ENCODE peak calls at places on chromosomes 5 and 9, in four cellular contexts. U is progenitor cell of endocrine pancreas, B is lower lobe of right lung, Z is HFF-Myc. F is an unnamed sample.

GRCh38 chr5:156411-157072 is 34.8 kb upstream of the LRRC14B start:
- DNase-seq in Z (no peak), B (no peak), U (no peak), F (no peak)

GRCh38 chr5:111737716-111738115 is 19.3 kb downstream of the NREP start:
- DNase-seq in Z (no peak), U (no peak), B (no peak), F (no peak)

GRCh38 chr5:158084292-158084691 is 225.3 kb upstream of the CLINT1 start:
- DNase-seq in U (no peak), B (no peak), Z (peak; percentile 27), F (no peak)

GRCh38 chr9:119370816-119371215 is 1.6 kb upstream of the BRINP1 start:
- DNase-seq in U (peak; percentile 70), Z (peak; percentile 2), B (no peak), F (peak; percentile 75)

GRCh38 chr9:108290839-108291585 is 564.8 kb downstream of the ACTL7B start:
- DNase-seq in Z (peak; percentile 94), B (no peak), U (no peak), F (no peak)

GRCh38 chr5:96175090-96175489 is 213.4 kb upstream of the ELL2 start:
- DNase-seq in Z (no peak), B (no peak), U (no peak), F (no peak)

GRCh38 chr9:91896513-91897121 is 53.4 kb downstream of the ROR2 start:
- DNase-seq in Z (no peak), U (no peak), B (no peak), F (no peak)

GRCh38 chr9:34651286-34651685 is 699 bp upstream of the IL11RA start:
- DNase-seq in U (no peak), B (no peak), Z (no peak), F (no peak)

GRCh38 chr9:77391834-77392233 is 214.5 kb downstream of the VPS13A start:
- DNase-seq in U (no peak), Z (no peak), B (no peak), F (no peak)

GRCh38 chr5:91091471-91092234 is 291.5 kb downstream of the ARRDC3 start:
- DNase-seq in Z (no peak), U (no peak), B (no peak), F (no peak)

GRCh38 chr5:178241259-178241658 is 8.7 kb upstream of the PHYKPL start:
- DNase-seq in U (no peak), B (peak; percentile 68), Z (no peak), F (no peak)

GRCh38 chr5:167982-168660 is 23.2 kb upstream of the LRRC14B start:
- DNase-seq in B (no peak), U (no peak), Z (peak; percentile 98), F (no peak)

GRCh38 chr9:81380960-81381359 is 308.4 kb downstream of the TLE1 start:
- DNase-seq in U (no peak), Z (no peak), B (no peak), F (no peak)

GRCh38 chr5:163727028-163727427 is 221.6 kb downstream of the MAT2B start:
- DNase-seq in Z (no peak), B (no peak), U (no peak), F (no peak)

GRCh38 chr5:13976867-13977479 is 32.5 kb upstream of the DNAH5 start:
- DNase-seq in U (no peak), B (no peak), Z (peak; percentile 22), F (peak; percentile 17)

GRCh38 chr9:107177857-107178256 is 105.2 kb upstream of the RAD23B start:
- DNase-seq in B (no peak), Z (no peak), U (no peak), F (no peak)

GRCh38 chr5:26761040-26761439 is 277.3 kb downstream of the CDH9 start:
- DNase-seq in Z (no peak), B (no peak), U (no peak), F (no peak)

GRCh38 chr5:148205044-148205813 is 2.4 kb downstream of the SPINK6 start:
- DNase-seq in B (no peak), U (no peak), Z (no peak), F (no peak)

GRCh38 chr5:176389114-176389768 is 690 bp downstream of the HIGD2A start:
- DNase-seq in B (no peak), U (no peak), Z (no peak), F (no peak)

GRCh38 chr9:109094268-109094667 is 25.5 kb downstream of the TMEM245 start:
- DNase-seq in U (no peak), B (no peak), Z (no peak), F (no peak)

GRCh38 chr5:179819296-179820126 is 1.2 kb upstream of the SQSTM1 start:
- DNase-seq in B (peak; percentile 83), U (no peak), Z (no peak), F (no peak)

GRCh38 chr5:142758803-142759145 is 11.4 kb upstream of the ARHGAP26 start:
- DNase-seq in Z (no peak), B (no peak), U (no peak), F (no peak)

GRCh38 chr5:135953850-135954249 is 933 bp downstream of the LECT2 start:
- DNase-seq in B (no peak), Z (no peak), U (no peak), F (no peak)

GRCh38 chr5:149667827-149668122 is 62.3 kb upstream of the PPARGC1B start:
- DNase-seq in B (no peak), Z (no peak), U (no peak), F (no peak)
- TF ChIP-seq CTCF in B (no peak), Z (no peak), U (no peak), F (peak; percentile 18)

GRCh38 chr5:125316386-125316785 is 569.9 kb upstream of the ZNF608 start:
- DNase-seq in Z (no peak), B (no peak), U (no peak), F (no peak)
- TF ChIP-seq CTCF in Z (no peak), B (no peak), U (no peak), F (no peak)

DNA sequence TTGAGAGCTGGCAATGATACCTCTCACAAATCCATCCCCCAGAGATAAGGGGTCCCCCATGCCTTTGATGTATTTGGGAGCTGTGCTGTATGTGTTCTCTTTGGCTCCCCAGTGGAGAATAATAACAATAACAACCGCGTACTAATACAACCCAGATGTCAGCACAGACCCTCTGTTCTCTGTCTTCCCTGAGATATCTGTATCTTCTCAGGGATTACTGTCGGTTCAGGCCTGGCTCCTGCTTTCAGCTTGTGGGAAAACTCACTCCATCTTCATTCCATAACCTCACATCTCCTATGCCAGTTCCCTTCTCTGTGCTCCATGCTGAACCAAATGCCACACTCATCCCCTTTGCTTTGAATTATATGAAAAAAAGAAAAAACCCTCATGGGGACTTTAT is 76.2 kb downstream of the TMC1 start:
- DNase-seq in B (no peak), Z (no peak), U (no peak), F (no peak)
- TF ChIP-seq CTCF in B (no peak), Z (no peak), U (no peak), F (no peak)

GRCh38 chr9:127397722-127398647 is 1.0 kb downstream of the SLC2A8 start:
- DNase-seq in U (peak; percentile 53), B (peak; percentile 70), Z (no peak), F (peak; percentile 35)

GRCh38 chr9:127395491-127396252 is 1.3 kb upstream of the SLC2A8 start:
- DNase-seq in U (no peak), B (no peak), Z (no peak), F (no peak)

GRCh38 chr9:127398715-127399400 is 1.9 kb downstream of the SLC2A8 start:
- DNase-seq in U (no peak), Z (no peak), B (no peak), F (no peak)

GRCh38 chr9:127396253-127396807 is 639 bp upstream of the SLC2A8 start:
- DNase-seq in Z (no peak), B (no peak), U (no peak), F (no peak)

GRCh38 chr9:127396808-127397721 is at the start of gene SLC2A8:
- DNase-seq in B (peak; percentile 98), U (peak; percentile 98), Z (peak; percentile 95), F (peak; percentile 96)
- TF ChIP-seq CTCF in B (peak; percentile 23), U (peak; percentile 43), Z (no peak), F (peak; percentile 52)

GRCh38 chr9:112041199-112041535 is 133.9 kb downstream of the SUSD1 start:
- DNase-seq in B (no peak), Z (no peak), U (no peak), F (no peak)

GRCh38 chr9:112041536-112042243 is 133.4 kb downstream of the SUSD1 start:
- DNase-seq in B (no peak), U (no peak), Z (peak; percentile 98), F (no peak)

GRCh38 chr9:112043423-112043822 is 131.7 kb downstream of the SUSD1 start:
- DNase-seq in B (no peak), Z (no peak), U (no peak), F (no peak)

GRCh38 chr9:112042769-112043168 is 132.3 kb downstream of the SUSD1 start:
- DNase-seq in B (no peak), U (no peak), Z (no peak), F (no peak)

DNA sequence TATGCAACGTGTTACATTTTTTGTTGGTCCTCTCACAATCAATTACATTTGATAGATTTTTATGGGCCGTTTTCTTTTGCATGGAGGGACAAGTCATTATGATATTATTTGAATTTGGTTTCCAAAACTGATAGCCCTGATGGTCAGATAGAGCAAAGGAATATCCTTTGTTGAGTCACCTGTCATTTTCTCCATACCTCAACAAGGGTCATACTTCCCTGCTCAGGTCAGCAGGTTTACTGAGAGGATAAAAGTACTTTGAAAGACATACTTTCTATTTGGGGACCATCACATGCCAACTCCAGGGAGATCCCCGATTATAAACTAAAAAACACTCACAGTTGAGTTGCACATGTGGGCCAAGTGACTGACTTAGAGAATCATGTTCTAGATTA is 132.9 kb downstream of the SUSD1 start:
- DNase-seq in U (no peak), B (no peak), Z (no peak), F (no peak)
- TF ChIP-seq CTCF in U (no peak), B (no peak), Z (no peak), F (no peak)

GRCh38 chr5:33659526-33660169 is 218.9 kb downstream of the TARS1 start:
- DNase-seq in U (no peak), B (no peak), Z (peak; percentile 42), F (no peak)
- TF ChIP-seq CTCF in U (no peak), B (no peak), Z (no peak), F (no peak)